ENCODE peak calls at places on chromosomes 16 and 17, in five cellular contexts. W is kidney epithelial cell, I is kidney tubule cell, L is OCI-M1, X is NCI-H345. R is an unnamed sample.

GRCh38 chr16:61820398-61820797 is 215.8 kb downstream of the CDH8 start:
- DNase-seq in X (no peak), L (no peak), I (peak), W (peak), R (peak)

GRCh38 chr17:76196675-76197074 is 43.6 kb downstream of the RNF157 start:
- DNase-seq in X (no peak), W (no peak), L (no peak), I (no peak), R (no peak)

GRCh38 chr17:14429084-14429483 is 128.2 kb downstream of the HS3ST3B1 start:
- DNase-seq in X (no peak), W (no peak), I (no peak), L (peak), R (no peak)

GRCh38 chr16:56983211-56983751 is 6.1 kb upstream of the NLRC5 start:
- DNase-seq in W (no peak), I (no peak), X (no peak), L (no peak), R (no peak)

GRCh38 chr16:10343124-10343760 is 42.6 kb upstream of the ATF7IP2 start:
- DNase-seq in L (peak), I (no peak), X (no peak), W (no peak), R (no peak)

GRCh38 chr17:13833921-13834320 is 232.2 kb upstream of the HS3ST3A1 start:
- DNase-seq in W (no peak), X (no peak), I (no peak), L (no peak), R (no peak)

GRCh38 chr16:21646721-21647561 is 5.5 kb downstream of the IGSF6 start:
- DNase-seq in X (no peak), L (no peak), I (no peak), W (no peak), R (peak)

GRCh38 chr16:67545665-67546024 is 16.7 kb upstream of the CTCF start:
- DNase-seq in X (no peak), L (no peak), W (no peak), I (no peak), R (no peak)

GRCh38 chr16:49081556-49081955 is 200.1 kb downstream of the CBLN1 start:
- DNase-seq in I (no peak), X (no peak), L (no peak), W (no peak), R (no peak)

GRCh38 chr17:345992-346785 is 6.4 kb downstream of the RPH3AL start:
- DNase-seq in I (no peak), W (no peak), X (no peak), L (no peak), R (no peak)

GRCh38 chr17:13114601-13115024 is 96.8 kb upstream of the ELAC2 start:
- DNase-seq in W (no peak), I (peak), X (peak), L (peak), R (peak)

GRCh38 chr16:75063549-75064082 is 53.0 kb downstream of the LDHD start:
- DNase-seq in L (no peak), I (no peak), W (no peak), X (no peak), R (no peak)

GRCh38 chr16:85384831-85385462 is 228.2 kb upstream of the GSE1 start:
- DNase-seq in W (no peak), L (no peak), X (peak), I (peak), R (no peak)

GRCh38 chr17:71383111-71383510 is 737.7 kb upstream of the SOX9 start:
- DNase-seq in X (no peak), W (no peak), I (no peak), L (no peak), R (no peak)

GRCh38 chr17:63774141-63774981 is at the start of gene DDX42:
- DNase-seq in X (no peak), W (no peak), I (peak), L (peak), R (peak)

R was measured in RCC 7860.